ENCODE peak calls at places on chromosomes 7 and 10, in four cellular contexts. T is cardiac muscle cell, Q is suprapubic skin, H is left ventricle myocardium inferior. R is an unnamed sample. For H3K36me3, the result is how much of the 10 kb centered on the place peaks cover.

GRCh38 chr7:74023037-74023436 is 4.9 kb upstream of the ELN start:
- DNase-seq in Q (peak), H (peak), T (no peak), R (peak)

GRCh38 chr7:133688483-133689239 is 435.8 kb downstream of the EXOC4 start:
- DNase-seq in Q (no peak), H (no peak), T (no peak), R (no peak)

GRCh38 chr7:137667633-137668387 is 179.0 kb downstream of the DGKI start:
- DNase-seq in Q (no peak), H (no peak), T (no peak), R (no peak)

GRCh38 chr7:131524699-131525098 is 31.7 kb downstream of the PODXL start:
- DNase-seq in Q (no peak), T (no peak), H (no peak), R (no peak)

GRCh38 chr7:40879941-40880558 is 745.2 kb downstream of the SUGCT start:
- DNase-seq in Q (no peak), T (no peak), H (no peak), R (no peak)

GRCh38 chr7:28980504-28981281 is 22.6 kb upstream of the TRIL start:
- DNase-seq in Q (no peak), T (no peak), H (no peak), R (no peak)

GRCh38 chr7:81883801-81884393 is 114.0 kb upstream of the HGF start:
- DNase-seq in H (no peak), Q (no peak), T (no peak), R (no peak)

GRCh38 chr10:118986815-118987790 is 42.4 kb upstream of the NANOS1 start:
- DNase-seq in T (no peak), H (no peak), Q (no peak), R (no peak)

GRCh38 chr7:1008733-1009363 is 25.9 kb downstream of the CYP2W1 start:
- DNase-seq in Q (no peak), H (no peak), T (no peak), R (no peak)

GRCh38 chr10:806451-807162 is 117.1 kb upstream of the DIP2C start:
- DNase-seq in T (no peak), H (no peak), Q (no peak), R (no peak)

GRCh38 chr10:3068201-3068967 is 1.0 kb downstream of the PFKP start:
- DNase-seq in H (peak), T (peak), Q (no peak), R (peak)

GRCh38 chr7:50664461-50664922 is 99.3 kb upstream of the DDC start:
- DNase-seq in T (no peak), Q (no peak), H (no peak), R (no peak)

GRCh38 chr7:99737726-99738125 is 2.7 kb upstream of the CYP3A7 start:
- DNase-seq in T (no peak), H (no peak), Q (no peak), R (no peak)

GRCh38 chr10:49213211-49213610 is 25.0 kb upstream of the TMEM273 start:
- DNase-seq in Q (no peak), H (no peak), T (no peak), R (no peak)

GRCh38 chr10:103870503-103870902 is 15.1 kb upstream of the SH3PXD2A start:
- DNase-seq in Q (no peak), H (no peak), T (no peak), R (no peak)

GRCh38 chr10:103872137-103872933 is 17.0 kb upstream of the SH3PXD2A start:
- DNase-seq in T (no peak), H (no peak), Q (no peak), R (no peak)

GRCh38 chr10:103869336-103869735 is 14.0 kb upstream of the SH3PXD2A start:
- DNase-seq in Q (no peak), H (no peak), T (no peak), R (no peak)

GRCh38 chr10:103868200-103868599 is 12.8 kb upstream of the SH3PXD2A start:
- DNase-seq in T (no peak), H (no peak), Q (no peak), R (no peak)

GRCh38 chr10:103871006-103871405 is 15.6 kb upstream of the SH3PXD2A start:
- DNase-seq in H (no peak), Q (no peak), T (no peak), R (no peak)
- H3K4me3 ChIP-seq in H (no peak), Q (no peak), T (no peak), R (no peak)

DNA sequence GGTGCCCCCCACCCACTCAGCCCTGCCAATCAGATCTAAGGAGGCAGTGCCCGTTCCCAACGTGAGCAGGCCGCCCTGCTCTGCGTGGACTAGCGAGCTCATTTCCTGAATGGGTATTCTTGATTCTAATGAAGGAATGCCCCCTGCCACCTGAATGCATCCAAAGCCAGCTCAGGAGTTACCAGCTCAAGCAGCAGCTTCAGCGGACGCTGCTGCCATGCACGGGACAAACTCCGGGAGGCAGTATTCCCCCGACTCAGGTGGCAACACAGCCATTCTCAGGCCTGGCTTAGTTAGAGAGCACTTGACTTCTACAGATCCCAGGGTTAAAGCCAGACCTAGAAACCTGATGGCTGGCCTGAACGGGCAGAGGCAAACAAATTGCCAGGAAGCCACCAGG is 25.8 kb downstream of the PSAP start:
- DNase-seq in Q (no peak), T (no peak), H (no peak), R (no peak)
- H3K36me3 ChIP-seq in Q (half or more), T (half or more), H (half or more), R (half or more)

GRCh38 chr10:93440591-93441012 is 41.5 kb downstream of the MYOF start:
- DNase-seq in T (no peak), H (no peak), Q (no peak), R (peak)

GRCh38 chr10:93437946-93438795 is 44.0 kb downstream of the MYOF start:
- DNase-seq in T (no peak), Q (no peak), H (no peak), R (no peak)

GRCh38 chr10:93436577-93436976 is 45.6 kb downstream of the MYOF start:
- DNase-seq in Q (no peak), T (no peak), H (no peak), R (peak)

GRCh38 chr10:93437000-93437945 is 44.9 kb downstream of the MYOF start:
- DNase-seq in T (peak), Q (peak), H (peak), R (peak)

DNA sequence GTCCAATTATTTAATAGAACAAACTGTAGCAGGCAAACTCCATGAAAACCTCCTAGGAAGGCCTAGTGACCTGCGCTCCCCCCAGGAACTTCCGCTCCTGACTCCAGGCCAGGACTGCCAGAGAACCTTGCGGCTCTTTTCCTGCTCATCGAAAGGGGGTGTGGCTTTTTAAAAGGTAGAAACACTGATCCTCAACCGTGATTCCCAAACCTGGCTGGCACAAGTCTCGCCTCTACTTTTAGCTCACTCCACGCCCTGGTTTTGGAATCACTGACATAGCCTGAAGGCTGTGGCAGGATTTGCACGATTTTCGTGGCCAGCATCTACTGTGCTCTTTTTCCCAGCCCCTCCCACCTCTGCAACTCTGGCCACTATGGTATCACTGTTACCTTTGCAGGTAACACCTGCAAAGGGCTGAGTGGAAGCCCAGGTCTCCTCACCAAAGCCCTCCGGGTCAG is 43.3 kb downstream of the MYOF start:
- DNase-seq in H (no peak), Q (no peak), T (peak), R (no peak)
- H3K4me3 ChIP-seq in H (peak), Q (peak), T (peak), R (no peak)

GRCh38 chr7:98228801-98229200 is 17.6 kb downstream of the BHLHA15 start:
- DNase-seq in H (no peak), T (no peak), Q (no peak), R (peak)
- H3K36me3 ChIP-seq in H (half or more), T (under half), Q (half or more), R (under half)

DNA sequence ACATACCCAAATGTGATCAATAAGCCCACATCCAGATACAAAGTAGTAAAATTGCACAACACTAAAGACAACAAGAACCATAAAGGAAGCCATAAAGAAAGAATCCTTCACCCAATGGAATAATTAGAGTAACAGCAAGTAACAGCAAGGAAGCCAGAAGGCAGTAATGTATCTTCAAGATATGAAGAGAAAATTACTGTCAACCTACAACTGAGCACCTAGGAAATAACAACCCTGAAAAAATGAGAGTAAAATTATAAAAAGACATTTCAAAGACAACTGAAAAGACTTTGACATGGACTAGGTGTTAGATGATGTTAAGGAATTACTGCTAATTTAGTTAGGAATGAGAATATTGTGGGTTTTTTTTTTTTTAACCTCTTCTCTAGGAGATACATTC is 60.4 kb downstream of the CNOT4 start:
- DNase-seq in H (no peak), T (no peak), Q (no peak), R (no peak)
- H3K4me3 ChIP-seq in H (no peak), T (no peak), Q (no peak), R (no peak)

DNA sequence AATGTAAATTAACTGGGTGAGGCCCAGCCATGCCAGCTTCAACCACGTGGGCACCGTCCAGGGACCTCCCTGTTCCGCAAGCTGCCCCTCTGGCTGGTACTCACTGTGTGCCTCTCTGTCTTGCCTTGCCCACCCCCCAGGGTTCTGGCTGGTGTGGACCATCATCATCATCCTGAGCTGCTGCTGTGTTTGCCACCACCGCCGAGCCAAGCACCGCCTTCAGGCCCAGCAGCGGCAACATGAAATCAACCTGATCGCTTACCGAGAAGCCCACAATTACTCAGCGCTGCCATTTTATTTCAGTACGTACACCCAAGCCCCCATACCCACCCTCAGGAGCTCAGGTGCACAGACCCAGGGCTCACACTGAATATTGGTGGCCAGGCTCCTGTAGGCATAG is 27.5 kb downstream of the CYP17A1 start:
- DNase-seq in T (no peak), H (no peak), Q (no peak), R (no peak)
- H3K36me3 ChIP-seq in T (under half), H (half or more), Q (under half), R (under half)

DNA sequence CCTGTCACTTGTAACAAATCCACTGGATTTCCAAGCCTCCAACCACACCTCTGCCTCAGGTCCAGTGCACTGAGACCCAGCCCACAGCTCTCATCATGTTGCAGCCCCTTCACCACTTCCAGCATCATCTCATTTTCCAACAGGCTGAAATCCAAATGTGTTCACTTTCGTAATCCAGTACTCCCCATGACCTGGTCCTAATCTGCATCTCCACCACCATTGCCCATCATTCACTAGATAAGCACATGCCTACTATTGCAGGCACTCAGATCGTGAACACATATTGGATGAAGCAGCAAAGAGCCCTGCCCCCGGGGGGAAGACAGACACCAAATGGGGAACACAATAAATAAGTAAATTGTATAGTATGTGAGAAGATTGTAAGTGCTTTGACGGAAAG is 76.1 kb upstream of the INSIG1 start:
- DNase-seq in T (no peak), H (no peak), Q (peak), R (no peak)
- H3K4me3 ChIP-seq in T (no peak), H (no peak), Q (no peak), R (no peak)

DNA sequence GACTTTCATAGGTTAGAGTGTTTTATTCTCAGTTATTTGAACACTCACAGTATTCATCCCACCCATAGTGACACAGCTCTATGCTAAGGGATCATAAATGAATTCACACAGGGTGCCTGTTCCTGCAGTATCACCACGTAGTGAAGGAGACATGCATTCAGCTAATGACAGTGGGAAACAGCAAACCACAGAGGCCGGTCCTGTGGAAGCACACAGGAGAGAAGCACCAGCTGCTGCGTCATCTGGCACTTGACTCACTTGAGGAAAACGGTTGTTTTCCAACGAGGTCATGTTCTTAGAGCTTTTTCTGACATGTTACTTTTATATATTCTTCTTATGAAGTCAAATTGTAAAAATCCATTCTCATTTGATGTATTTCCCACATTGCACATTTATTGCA is 73.0 kb downstream of the UBE3C start:
- DNase-seq in Q (no peak), H (no peak), T (no peak), R (peak)
- H3K36me3 ChIP-seq in Q (under half), H (under half), T (under half), R (under half)